ENCODE peak calls at places on chromosomes 16 and 17, in ten cellular contexts. One of them, this sample, is unnamed.

GRCh38 chr17:15744091-15744676 is 12.1 kb downstream of the TBC1D26 start:
- DNase-seq in AG04449: no peak
- DNase-seq in activated B cell treated with CpG ODN at 0.5 μM for 24 hours: no peak
- DNase-seq in upper lobe of right lung: no peak
- DNase-seq in neural progenitor cell: no peak
- DNase-seq in WTC11: no peak
- DNase-seq in BJ: no peak
- DNase-seq in astrocyte of the spinal cord: no peak
- DNase-seq in esophagus squamous epithelium: no peak
- DNase-seq in epithelial cell of esophagus: no peak
- DNase-seq in this sample: no peak

GRCh38 chr16:46686815-46687473 is 2.0 kb downstream of the VPS35 start:
- DNase-seq in AG04449: no peak
- DNase-seq in activated B cell treated with CpG ODN at 0.5 μM for 24 hours: no peak
- DNase-seq in upper lobe of right lung: no peak
- DNase-seq in neural progenitor cell: no peak
- DNase-seq in WTC11: no peak
- DNase-seq in BJ: no peak
- DNase-seq in astrocyte of the spinal cord: no peak
- DNase-seq in esophagus squamous epithelium: no peak
- DNase-seq in epithelial cell of esophagus: no peak
- DNase-seq in this sample: no peak

GRCh38 chr17:61556224-61557188 is 34.5 kb downstream of the NACA2 start:
- DNase-seq in AG04449: no peak
- DNase-seq in activated B cell treated with CpG ODN at 0.5 μM for 24 hours: no peak
- DNase-seq in upper lobe of right lung: no peak
- DNase-seq in neural progenitor cell: no peak
- DNase-seq in WTC11: no peak
- DNase-seq in BJ: no peak
- DNase-seq in astrocyte of the spinal cord: peak; percentile 15
- DNase-seq in esophagus squamous epithelium: no peak
- DNase-seq in epithelial cell of esophagus: no peak
- DNase-seq in this sample: no peak

GRCh38 chr16:87372305-87372704 is 11.3 kb downstream of the FBXO31 start:
- DNase-seq in AG04449: no peak
- DNase-seq in activated B cell treated with CpG ODN at 0.5 μM for 24 hours: no peak
- DNase-seq in upper lobe of right lung: no peak
- DNase-seq in neural progenitor cell: no peak
- DNase-seq in WTC11: no peak
- DNase-seq in BJ: no peak
- DNase-seq in astrocyte of the spinal cord: no peak
- DNase-seq in esophagus squamous epithelium: no peak
- DNase-seq in epithelial cell of esophagus: no peak
- DNase-seq in this sample: no peak

GRCh38 chr17:79620207-79621038 is 9.6 kb upstream of the RBFOX3 start:
- DNase-seq in AG04449: no peak
- DNase-seq in activated B cell treated with CpG ODN at 0.5 μM for 24 hours: no peak
- DNase-seq in upper lobe of right lung: peak; percentile 17
- DNase-seq in neural progenitor cell: no peak
- DNase-seq in WTC11: peak; percentile 2
- DNase-seq in BJ: no peak
- DNase-seq in astrocyte of the spinal cord: no peak
- DNase-seq in esophagus squamous epithelium: no peak
- DNase-seq in epithelial cell of esophagus: no peak
- DNase-seq in this sample: no peak

GRCh38 chr17:2996938-2997670 is 66.3 kb downstream of the OR1D5 start:
- DNase-seq in AG04449: no peak
- DNase-seq in activated B cell treated with CpG ODN at 0.5 μM for 24 hours: no peak
- DNase-seq in upper lobe of right lung: peak; percentile 34
- DNase-seq in neural progenitor cell: no peak
- DNase-seq in WTC11: no peak
- DNase-seq in BJ: no peak
- DNase-seq in astrocyte of the spinal cord: no peak
- DNase-seq in esophagus squamous epithelium: no peak
- DNase-seq in epithelial cell of esophagus: no peak
- DNase-seq in this sample: no peak

GRCh38 chr17:66752411-66752810 is 82.5 kb upstream of the CACNG5 start:
- DNase-seq in AG04449: no peak
- DNase-seq in activated B cell treated with CpG ODN at 0.5 μM for 24 hours: no peak
- DNase-seq in upper lobe of right lung: no peak
- DNase-seq in neural progenitor cell: no peak
- DNase-seq in WTC11: no peak
- DNase-seq in BJ: no peak
- DNase-seq in astrocyte of the spinal cord: no peak
- DNase-seq in esophagus squamous epithelium: no peak
- DNase-seq in epithelial cell of esophagus: no peak
- DNase-seq in this sample: no peak

GRCh38 chr17:73210002-73210678 is 17.3 kb downstream of the COG1 start:
- DNase-seq in AG04449: no peak
- DNase-seq in activated B cell treated with CpG ODN at 0.5 μM for 24 hours: no peak
- DNase-seq in upper lobe of right lung: no peak
- DNase-seq in neural progenitor cell: no peak
- DNase-seq in WTC11: no peak
- DNase-seq in BJ: no peak
- DNase-seq in astrocyte of the spinal cord: peak; percentile 11
- DNase-seq in esophagus squamous epithelium: no peak
- DNase-seq in epithelial cell of esophagus: peak; percentile 13
- DNase-seq in this sample: no peak

DNA sequence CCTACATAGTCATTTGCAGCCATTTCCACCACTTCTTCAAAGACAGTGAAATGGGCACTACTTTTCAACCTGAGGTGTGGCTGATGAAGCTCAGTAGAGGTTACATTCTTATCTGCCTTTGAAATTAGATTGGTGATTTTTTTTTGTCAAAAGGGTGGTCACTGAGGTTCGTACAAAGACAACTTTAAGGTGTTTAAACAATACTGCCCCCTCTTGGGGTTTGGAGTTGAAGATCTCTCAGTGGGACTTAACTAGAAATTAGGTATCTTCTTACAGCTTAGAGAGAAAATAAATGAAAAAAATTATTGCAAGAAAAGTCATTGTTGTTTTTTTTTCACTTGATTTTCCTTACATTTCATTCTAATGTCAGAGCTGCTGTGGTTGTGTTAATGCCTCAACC is 713.2 kb downstream of the CDH11 start:
- DNase-seq in AG04449: no peak
- DNase-seq in activated B cell treated with CpG ODN at 0.5 μM for 24 hours: no peak
- DNase-seq in upper lobe of right lung: no peak
- DNase-seq in neural progenitor cell: no peak
- DNase-seq in WTC11: no peak
- DNase-seq in BJ: no peak
- DNase-seq in astrocyte of the spinal cord: no peak
- DNase-seq in esophagus squamous epithelium: no peak
- DNase-seq in epithelial cell of esophagus: no peak
- DNase-seq in this sample: no peak
- TF ChIP-seq CTCF in AG04449: no peak
- TF ChIP-seq CTCF in activated B cell treated with CpG ODN at 0.5 μM for 24 hours: no peak
- TF ChIP-seq CTCF in upper lobe of right lung: no peak
- TF ChIP-seq CTCF in neural progenitor cell: peak; percentile 37
- TF ChIP-seq CTCF in WTC11: no peak
- TF ChIP-seq CTCF in BJ: no peak
- TF ChIP-seq CTCF in astrocyte of the spinal cord: no peak
- TF ChIP-seq CTCF in esophagus squamous epithelium: no peak
- TF ChIP-seq CTCF in epithelial cell of esophagus: no peak
- TF ChIP-seq CTCF in this sample: no peak

GRCh38 chr17:14300628-14301278 is at the start of gene HS3ST3B1:
- DNase-seq in AG04449: peak; percentile 99
- DNase-seq in activated B cell treated with CpG ODN at 0.5 μM for 24 hours: peak; percentile 81
- DNase-seq in upper lobe of right lung: peak; percentile 99
- DNase-seq in neural progenitor cell: peak; percentile 99
- DNase-seq in WTC11: peak; percentile 100
- DNase-seq in BJ: peak; percentile 98
- DNase-seq in astrocyte of the spinal cord: peak; percentile 100
- DNase-seq in esophagus squamous epithelium: peak; percentile 84
- DNase-seq in epithelial cell of esophagus: peak; percentile 96
- DNase-seq in this sample: peak; percentile 100

GRCh38 chr17:14302421-14303099 is 1.7 kb downstream of the HS3ST3B1 start:
- DNase-seq in AG04449: no peak
- DNase-seq in activated B cell treated with CpG ODN at 0.5 μM for 24 hours: peak; percentile 78
- DNase-seq in upper lobe of right lung: peak; percentile 94
- DNase-seq in neural progenitor cell: peak; percentile 95
- DNase-seq in WTC11: peak; percentile 84
- DNase-seq in BJ: no peak
- DNase-seq in astrocyte of the spinal cord: peak; percentile 84
- DNase-seq in esophagus squamous epithelium: no peak
- DNase-seq in epithelial cell of esophagus: peak; percentile 82
- DNase-seq in this sample: peak; percentile 93

GRCh38 chr17:14301761-14302401 is 1.0 kb downstream of the HS3ST3B1 start:
- DNase-seq in AG04449: no peak
- DNase-seq in activated B cell treated with CpG ODN at 0.5 μM for 24 hours: peak; percentile 60
- DNase-seq in upper lobe of right lung: peak; percentile 75
- DNase-seq in neural progenitor cell: peak; percentile 48
- DNase-seq in WTC11: no peak
- DNase-seq in BJ: no peak
- DNase-seq in astrocyte of the spinal cord: peak; percentile 61
- DNase-seq in esophagus squamous epithelium: no peak
- DNase-seq in epithelial cell of esophagus: peak; percentile 37
- DNase-seq in this sample: peak; percentile 31

GRCh38 chr17:14299261-14300093 is 1.4 kb upstream of the HS3ST3B1 start:
- DNase-seq in AG04449: no peak
- DNase-seq in activated B cell treated with CpG ODN at 0.5 μM for 24 hours: peak; percentile 37
- DNase-seq in upper lobe of right lung: peak; percentile 68
- DNase-seq in neural progenitor cell: peak; percentile 78
- DNase-seq in WTC11: peak; percentile 68
- DNase-seq in BJ: no peak
- DNase-seq in astrocyte of the spinal cord: peak; percentile 66
- DNase-seq in esophagus squamous epithelium: no peak
- DNase-seq in epithelial cell of esophagus: no peak
- DNase-seq in this sample: peak; percentile 57

DNA sequence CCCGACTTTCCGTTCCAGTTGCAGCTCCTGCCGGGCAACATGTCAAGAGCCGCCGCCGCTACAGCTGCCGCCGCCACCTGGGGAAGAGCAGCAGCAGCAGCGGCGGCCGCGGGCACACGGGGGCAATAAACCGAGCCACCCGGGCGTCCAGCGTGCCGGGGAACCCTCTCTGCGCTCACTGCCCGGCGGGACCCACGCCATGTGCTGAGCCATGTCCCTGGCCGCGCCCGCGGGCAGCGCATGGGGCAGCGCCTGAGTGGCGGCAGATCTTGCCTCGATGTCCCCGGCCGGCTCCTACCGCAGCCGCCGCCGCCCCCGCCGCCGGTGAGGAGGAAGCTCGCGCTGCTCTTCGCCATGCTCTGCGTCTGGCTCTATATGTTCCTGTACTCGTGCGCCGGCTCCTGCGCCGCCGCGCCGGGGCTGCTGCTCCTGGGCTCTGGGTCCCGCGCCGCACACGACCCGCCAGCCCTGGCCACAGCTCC is 439 bp downstream of the HS3ST3B1 start:
- DNase-seq in AG04449: no peak
- DNase-seq in activated B cell treated with CpG ODN at 0.5 μM for 24 hours: no peak
- DNase-seq in upper lobe of right lung: no peak
- DNase-seq in neural progenitor cell: peak; percentile 66
- DNase-seq in WTC11: no peak
- DNase-seq in BJ: no peak
- DNase-seq in astrocyte of the spinal cord: peak; percentile 35
- DNase-seq in esophagus squamous epithelium: no peak
- DNase-seq in epithelial cell of esophagus: peak; percentile 34
- DNase-seq in this sample: peak; percentile 39
- TF ChIP-seq CTCF in AG04449: no peak
- TF ChIP-seq CTCF in activated B cell treated with CpG ODN at 0.5 μM for 24 hours: no peak
- TF ChIP-seq CTCF in upper lobe of right lung: peak; percentile 16
- TF ChIP-seq CTCF in neural progenitor cell: peak; percentile 39
- TF ChIP-seq CTCF in WTC11: no peak
- TF ChIP-seq CTCF in BJ: no peak
- TF ChIP-seq CTCF in astrocyte of the spinal cord: no peak
- TF ChIP-seq CTCF in esophagus squamous epithelium: no peak
- TF ChIP-seq CTCF in epithelial cell of esophagus: no peak
- TF ChIP-seq CTCF in this sample: no peak

GRCh38 chr17:76383645-76384221 is 676 bp upstream of the SPHK1 start:
- DNase-seq in AG04449: no peak
- DNase-seq in activated B cell treated with CpG ODN at 0.5 μM for 24 hours: peak; percentile 49
- DNase-seq in upper lobe of right lung: peak; percentile 78
- DNase-seq in neural progenitor cell: peak; percentile 74
- DNase-seq in WTC11: peak; percentile 59
- DNase-seq in BJ: no peak
- DNase-seq in astrocyte of the spinal cord: peak; percentile 55
- DNase-seq in esophagus squamous epithelium: no peak
- DNase-seq in epithelial cell of esophagus: peak; percentile 57
- DNase-seq in this sample: peak; percentile 72
- TF ChIP-seq CTCF in AG04449: peak; percentile 30
- TF ChIP-seq CTCF in activated B cell treated with CpG ODN at 0.5 μM for 24 hours: no peak
- TF ChIP-seq CTCF in upper lobe of right lung: peak; percentile 36
- TF ChIP-seq CTCF in neural progenitor cell: peak; percentile 33
- TF ChIP-seq CTCF in WTC11: no peak
- TF ChIP-seq CTCF in BJ: peak; percentile 33
- TF ChIP-seq CTCF in astrocyte of the spinal cord: peak; percentile 23
- TF ChIP-seq CTCF in esophagus squamous epithelium: no peak
- TF ChIP-seq CTCF in epithelial cell of esophagus: peak; percentile 39
- TF ChIP-seq CTCF in this sample: peak; percentile 37

GRCh38 chr17:39607057-39607850 is 466 bp downstream of the NEUROD2 start:
- DNase-seq in AG04449: no peak
- DNase-seq in activated B cell treated with CpG ODN at 0.5 μM for 24 hours: no peak
- DNase-seq in upper lobe of right lung: no peak
- DNase-seq in neural progenitor cell: peak; percentile 72
- DNase-seq in WTC11: peak; percentile 62
- DNase-seq in BJ: no peak
- DNase-seq in astrocyte of the spinal cord: no peak
- DNase-seq in esophagus squamous epithelium: no peak
- DNase-seq in epithelial cell of esophagus: no peak
- DNase-seq in this sample: peak; percentile 67

GRCh38 chr17:39605492-39606433 is 2.0 kb downstream of the NEUROD2 start:
- DNase-seq in AG04449: no peak
- DNase-seq in activated B cell treated with CpG ODN at 0.5 μM for 24 hours: peak; percentile 34
- DNase-seq in upper lobe of right lung: no peak
- DNase-seq in neural progenitor cell: peak; percentile 79
- DNase-seq in WTC11: peak; percentile 48
- DNase-seq in BJ: no peak
- DNase-seq in astrocyte of the spinal cord: peak; percentile 24
- DNase-seq in esophagus squamous epithelium: no peak
- DNase-seq in epithelial cell of esophagus: peak; percentile 52
- DNase-seq in this sample: no peak

GRCh38 chr17:39607851-39608130 is at the start of gene NEUROD2:
- DNase-seq in AG04449: no peak
- DNase-seq in activated B cell treated with CpG ODN at 0.5 μM for 24 hours: no peak
- DNase-seq in upper lobe of right lung: no peak
- DNase-seq in neural progenitor cell: no peak
- DNase-seq in WTC11: no peak
- DNase-seq in BJ: no peak
- DNase-seq in astrocyte of the spinal cord: no peak
- DNase-seq in esophagus squamous epithelium: no peak
- DNase-seq in epithelial cell of esophagus: no peak
- DNase-seq in this sample: no peak

GRCh38 chr17:39604911-39605491 is 2.7 kb downstream of the NEUROD2 start:
- DNase-seq in AG04449: no peak
- DNase-seq in activated B cell treated with CpG ODN at 0.5 μM for 24 hours: peak; percentile 36
- DNase-seq in upper lobe of right lung: no peak
- DNase-seq in neural progenitor cell: no peak
- DNase-seq in WTC11: no peak
- DNase-seq in BJ: no peak
- DNase-seq in astrocyte of the spinal cord: no peak
- DNase-seq in esophagus squamous epithelium: no peak
- DNase-seq in epithelial cell of esophagus: no peak
- DNase-seq in this sample: no peak

DNA sequence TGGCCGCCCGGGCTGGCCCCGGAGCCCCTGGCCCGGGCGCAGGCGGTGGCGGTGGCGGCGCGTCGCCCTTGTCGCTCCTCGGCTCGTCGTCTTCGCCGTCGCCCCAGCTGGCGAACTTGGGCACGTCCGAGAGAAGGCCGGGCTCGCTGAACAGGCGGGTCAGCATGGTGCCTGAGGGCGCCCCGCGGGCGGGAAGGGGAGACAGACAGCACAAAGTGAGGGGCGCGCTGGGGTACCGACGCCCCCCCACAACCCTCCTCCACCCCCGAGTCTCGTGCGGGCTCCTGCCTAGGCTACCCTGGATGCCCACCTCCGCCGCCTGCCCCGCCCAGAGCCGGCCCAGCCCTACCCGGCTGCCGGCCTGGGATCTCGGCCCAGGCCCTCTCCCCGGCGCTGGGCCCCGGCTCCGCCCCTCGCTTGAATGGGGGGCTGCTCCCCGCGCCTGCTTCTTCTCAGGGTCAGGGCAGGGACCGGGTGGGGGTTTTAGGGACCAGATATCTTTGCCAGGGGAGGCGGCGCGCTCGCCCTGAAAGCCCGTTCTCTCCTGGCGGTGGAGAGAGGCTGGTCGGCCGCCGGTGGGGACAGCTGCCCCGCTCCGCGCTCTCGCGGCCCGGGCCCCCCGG is 1.2 kb downstream of the NEUROD2 start:
- DNase-seq in AG04449: no peak
- DNase-seq in activated B cell treated with CpG ODN at 0.5 μM for 24 hours: peak; percentile 25
- DNase-seq in upper lobe of right lung: no peak
- DNase-seq in neural progenitor cell: peak; percentile 61
- DNase-seq in WTC11: peak; percentile 40
- DNase-seq in BJ: no peak
- DNase-seq in astrocyte of the spinal cord: no peak
- DNase-seq in esophagus squamous epithelium: no peak
- DNase-seq in epithelial cell of esophagus: no peak
- DNase-seq in this sample: peak; percentile 57
- TF ChIP-seq CTCF in AG04449: no peak
- TF ChIP-seq CTCF in activated B cell treated with CpG ODN at 0.5 μM for 24 hours: no peak
- TF ChIP-seq CTCF in upper lobe of right lung: no peak
- TF ChIP-seq CTCF in neural progenitor cell: no peak
- TF ChIP-seq CTCF in WTC11: no peak
- TF ChIP-seq CTCF in BJ: no peak
- TF ChIP-seq CTCF in astrocyte of the spinal cord: no peak
- TF ChIP-seq CTCF in esophagus squamous epithelium: no peak
- TF ChIP-seq CTCF in epithelial cell of esophagus: no peak
- TF ChIP-seq CTCF in this sample: no peak